ENCODE peak calls at places on chromosomes 11 and 22, in four cellular contexts. R is GM23338, M is fibroblast of pulmonary artery, I is astrocyte of the cerebellum. N is an unnamed sample.

GRCh38 chr11:112162761-112163669 is 879 bp downstream of the IL18 start:
- DNase-seq in I (no peak), R (no peak), M (no peak), N (no peak)

GRCh38 chr11:2314136-2314524 is 12.3 kb downstream of the TSPAN32 start:
- DNase-seq in R (no peak), I (no peak), M (no peak), N (no peak)

GRCh38 chr11:127275771-127276170 is 275.2 kb upstream of the KIRREL3 start:
- DNase-seq in M (no peak), I (no peak), R (no peak), N (no peak)

GRCh38 chr11:35539256-35539655 is 13.8 kb upstream of the PAMR1 start:
- DNase-seq in I (no peak), M (peak), R (no peak), N (no peak)

GRCh38 chr11:116701876-116702275 is 70.9 kb downstream of the BUD13 start:
- DNase-seq in M (no peak), R (no peak), I (no peak), N (no peak)

GRCh38 chr11:101323997-101324396 is 194.4 kb upstream of the PGR start:
- DNase-seq in R (peak), I (no peak), M (peak), N (no peak)

GRCh38 chr22:35258144-35258988 is 1.1 kb downstream of the HMGXB4 start:
- DNase-seq in I (peak), M (peak), R (peak), N (peak)

GRCh38 chr11:134644489-134645456 is 232.7 kb upstream of the B3GAT1 start:
- DNase-seq in R (no peak), I (no peak), M (no peak), N (no peak)

GRCh38 chr22:45682069-45682468 is 10.4 kb downstream of the ATXN10 start:
- DNase-seq in I (no peak), R (no peak), M (no peak), N (no peak)

GRCh38 chr11:75495749-75496641 is 29.7 kb downstream of the GDPD5 start:
- DNase-seq in M (no peak), R (peak), I (no peak), N (no peak)

GRCh38 chr11:107988397-107989158 is 20.1 kb upstream of the CUL5 start:
- DNase-seq in R (no peak), M (no peak), I (no peak), N (no peak)

GRCh38 chr11:27485930-27486773 is 13.6 kb upstream of the LGR4 start:
- DNase-seq in R (peak), I (peak), M (peak), N (no peak)

GRCh38 chr11:17936790-17937189 is 76.1 kb downstream of the SERGEF start:
- DNase-seq in R (no peak), M (no peak), I (no peak), N (no peak)

GRCh38 chr11:105004021-105004420 is 18.9 kb downstream of the CASP5 start:
- DNase-seq in M (peak), I (no peak), R (no peak), N (no peak)

GRCh38 chr22:29475550-29475949 is 4.5 kb upstream of the NEFH start:
- DNase-seq in M (no peak), R (no peak), I (no peak), N (peak)

GRCh38 chr11:118522571-118523072 is 4.7 kb upstream of the TTC36 start:
- DNase-seq in M (peak), I (no peak), R (peak), N (no peak)

GRCh38 chr22:27473533-27473932 is 328.0 kb downstream of the MN1 start:
- DNase-seq in R (no peak), I (no peak), M (no peak), N (no peak)
- H3K4me3 ChIP-seq in R (no peak), I (no peak), M (no peak), N (no peak)

GRCh38 chr22:28171713-28172112 is 252.7 kb upstream of the PITPNB start:
- DNase-seq in R (no peak), I (no peak), M (no peak), N (no peak)
- TF ChIP-seq CTCF in R (no peak), I (no peak), M (no peak), N (no peak)

GRCh38 chr22:20532256-20532993 is 25.0 kb downstream of the MED15 start:
- DNase-seq in M (no peak), I (no peak), R (no peak), N (no peak)

GRCh38 chr22:20528405-20528978 is 21.1 kb downstream of the MED15 start:
- DNase-seq in R (no peak), M (no peak), I (no peak), N (no peak)

GRCh38 chr22:20531404-20532181 is 24.2 kb downstream of the MED15 start:
- DNase-seq in I (no peak), R (peak), M (peak), N (no peak)

GRCh38 chr22:20531154-20531403 is 23.7 kb downstream of the MED15 start:
- DNase-seq in I (no peak), M (no peak), R (no peak), N (no peak)

DNA sequence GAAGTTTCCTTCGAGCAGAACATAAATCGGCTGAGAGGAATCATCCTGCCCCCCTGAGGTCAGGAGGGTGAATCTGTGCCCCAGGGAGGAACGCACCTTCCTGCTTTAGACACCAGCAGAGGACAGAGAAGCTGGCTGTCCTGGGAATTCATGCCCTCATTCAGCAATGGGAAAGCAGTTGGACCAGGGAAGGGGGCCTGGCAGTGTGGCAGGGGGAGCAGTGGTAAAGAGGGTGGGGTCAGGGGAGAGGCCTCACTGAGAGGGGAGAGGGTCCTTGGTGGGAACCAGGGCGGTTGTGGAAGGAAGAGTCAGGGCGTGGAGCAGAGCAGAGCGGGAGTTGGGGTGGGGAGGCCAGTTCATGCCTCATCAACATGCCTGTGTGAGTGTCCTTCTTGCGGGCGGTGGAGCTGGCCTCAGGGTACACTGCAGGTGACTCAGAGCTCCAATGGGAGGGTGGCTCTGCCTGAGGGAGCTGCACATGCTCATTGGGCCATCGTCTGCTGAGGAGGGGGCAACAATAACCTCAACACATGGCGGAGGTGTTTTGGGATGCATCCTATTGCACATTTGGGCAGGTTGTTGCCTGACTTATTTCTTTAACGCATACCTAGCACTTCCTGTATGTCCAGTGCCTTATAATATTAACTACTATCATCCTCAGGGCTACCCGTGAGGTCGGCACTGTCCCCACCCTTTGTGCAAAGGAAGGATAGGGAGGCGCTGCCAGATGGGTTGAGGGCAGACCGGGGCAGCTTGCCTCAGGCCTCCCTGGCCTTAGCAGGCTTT is 23.2 kb downstream of the MED15 start:
- DNase-seq in I (no peak), R (no peak), M (no peak), N (no peak)
- H3K4me3 ChIP-seq in I (no peak), R (no peak), M (no peak), N (no peak)

GRCh38 chr22:39314251-39314971 is 5.0 kb downstream of the RPL3 start:
- DNase-seq in R (peak), I (no peak), M (no peak), N (no peak)
- TF ChIP-seq CTCF in R (peak), I (no peak), M (peak), N (no peak)

GRCh38 chr22:21031545-21032036 is 770 bp downstream of the SLC7A4 start:
- DNase-seq in M (no peak), I (no peak), R (no peak), N (no peak)
- H3K4me3 ChIP-seq in M (no peak), I (no peak), R (peak), N (no peak)

DNA sequence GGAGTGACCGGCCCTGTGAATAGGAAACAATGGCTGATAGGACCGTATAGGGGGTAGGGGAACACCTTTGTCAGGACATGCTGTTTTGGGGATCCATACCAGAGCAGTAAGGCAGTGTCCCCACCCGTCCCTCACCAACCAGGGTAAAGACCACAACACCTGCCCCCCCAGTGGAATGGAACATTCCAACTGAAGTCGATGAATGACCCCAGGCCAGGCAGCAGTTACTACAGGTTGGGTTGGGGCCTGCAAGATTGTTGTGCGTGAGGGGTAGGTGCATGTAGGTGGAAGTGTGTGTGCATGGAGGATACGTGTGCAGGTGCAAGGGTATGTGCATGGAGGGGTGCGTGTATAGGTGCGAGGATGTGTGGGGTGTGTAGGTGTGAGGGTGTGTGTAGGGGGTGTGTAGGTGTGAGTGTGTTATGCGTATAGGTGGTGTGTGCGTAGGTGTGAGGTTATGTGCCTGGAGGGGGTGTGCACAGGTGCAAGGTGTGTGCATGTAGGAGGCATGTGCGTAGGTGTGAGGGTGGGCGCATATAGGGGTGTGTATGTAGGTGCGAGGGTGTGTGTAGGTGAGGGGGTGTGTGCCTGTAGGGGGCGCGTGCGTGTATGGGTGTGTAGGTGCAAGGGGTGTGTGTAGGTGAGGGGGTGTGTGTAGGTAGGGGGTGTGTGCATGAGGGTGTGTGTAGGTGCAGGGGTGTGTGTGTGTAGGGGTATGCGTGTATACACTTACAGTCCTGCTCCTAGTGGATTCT is 32.9 kb downstream of the PISD start:
- DNase-seq in I (no peak), R (no peak), M (no peak), N (no peak)
- TF ChIP-seq CTCF in I (no peak), R (peak), M (no peak), N (peak)

GRCh38 chr22:46947516-46948260 is 185.2 kb downstream of the TBC1D22A start:
- DNase-seq in R (no peak), I (no peak), M (no peak), N (no peak)

GRCh38 chr22:46942816-46943783 is 180.7 kb downstream of the TBC1D22A start:
- DNase-seq in M (no peak), I (no peak), R (no peak), N (no peak)

GRCh38 chr22:46946383-46946965 is 184.0 kb downstream of the TBC1D22A start:
- DNase-seq in M (no peak), R (no peak), I (no peak), N (no peak)

GRCh38 chr22:46948411-46949144 is 186.1 kb downstream of the TBC1D22A start:
- DNase-seq in R (no peak), I (no peak), M (no peak), N (no peak)

GRCh38 chr22:46945481-46945880 is 183.0 kb downstream of the TBC1D22A start:
- DNase-seq in M (no peak), I (no peak), R (no peak), N (no peak)
- H3K4me3 ChIP-seq in M (no peak), I (no peak), R (no peak), N (no peak)

DNA sequence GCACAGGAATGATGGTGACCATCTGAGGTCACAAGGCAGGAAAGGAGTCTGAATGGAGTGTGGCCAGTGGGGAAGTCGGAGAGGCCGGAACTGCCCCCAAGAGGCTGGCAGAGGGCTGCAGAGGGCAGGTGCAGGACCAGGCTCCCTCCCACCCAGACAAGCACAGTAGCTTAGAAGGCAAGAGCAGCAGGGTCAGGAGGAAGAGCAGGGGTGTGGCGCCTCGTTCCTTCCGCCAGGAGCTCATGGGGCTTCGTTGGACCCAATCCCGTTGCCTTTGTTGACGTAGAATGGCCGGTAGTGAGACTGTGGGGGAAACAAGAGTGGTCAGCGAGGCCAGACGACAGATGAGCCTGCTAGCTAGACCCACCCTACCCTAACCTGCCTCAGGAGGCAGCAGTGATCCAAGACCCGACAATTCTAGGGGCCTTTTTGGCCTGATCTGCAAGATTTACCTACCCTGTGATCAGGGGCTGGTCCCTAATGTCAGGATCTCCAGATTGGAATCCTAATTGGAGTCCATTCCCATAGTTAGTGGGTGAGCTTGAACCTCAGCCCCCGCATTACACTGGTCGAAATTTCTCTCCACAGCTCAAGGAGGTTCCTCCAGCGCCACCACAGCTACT is 25.6 kb downstream of the TRIM29 start:
- DNase-seq in M (no peak), I (no peak), R (peak), N (no peak)
- TF ChIP-seq CTCF in M (no peak), I (no peak), R (peak), N (peak)